ENCODE peak calls at places on chromosomes 6 and 20, in four cellular contexts. One of them, this sample, is unnamed.

GRCh38 chr6:44230034-44230675 is 6.8 kb downstream of the SLC29A1 start:
- DNase-seq in HepG2: no peak
- DNase-seq in K562: no peak
- DNase-seq in GM12878: no peak
- DNase-seq in this sample: no peak

GRCh38 chr20:64063389-64064144 is 569 bp downstream of the TCEA2 start:
- DNase-seq in K562: peak
- DNase-seq in GM12878: no peak
- DNase-seq in HepG2: no peak
- DNase-seq in this sample: no peak

GRCh38 chr6:93416575-93417420 is 2.6 kb downstream of the EPHA7 start:
- DNase-seq in K562: no peak
- DNase-seq in GM12878: no peak
- DNase-seq in HepG2: no peak
- DNase-seq in this sample: peak

GRCh38 chr6:88263591-88263990 is 97.4 kb upstream of the CNR1 start:
- DNase-seq in GM12878: no peak
- DNase-seq in K562: no peak
- DNase-seq in HepG2: no peak
- DNase-seq in this sample: no peak

GRCh38 chr20:59400666-59401065 is 100.3 kb downstream of the EDN3 start:
- DNase-seq in HepG2: no peak
- DNase-seq in GM12878: no peak
- DNase-seq in K562: no peak
- DNase-seq in this sample: no peak

GRCh38 chr20:3239026-3239866 is at the start of gene SLC4A11:
- DNase-seq in GM12878: no peak
- DNase-seq in K562: peak
- DNase-seq in HepG2: peak
- DNase-seq in this sample: peak

GRCh38 chr6:64294034-64294433 is 658.4 kb downstream of the PHF3 start:
- DNase-seq in HepG2: no peak
- DNase-seq in GM12878: no peak
- DNase-seq in K562: no peak
- DNase-seq in this sample: no peak

GRCh38 chr20:25372584-25373336 is 17.9 kb downstream of the ABHD12 start:
- DNase-seq in GM12878: no peak
- DNase-seq in K562: no peak
- DNase-seq in HepG2: no peak
- DNase-seq in this sample: no peak

GRCh38 chr6:53961679-53962370 is 149.4 kb upstream of the MLIP start:
- DNase-seq in K562: no peak
- DNase-seq in GM12878: no peak
- DNase-seq in HepG2: no peak
- DNase-seq in this sample: no peak

GRCh38 chr6:144346719-144347446 is 61.7 kb downstream of the UTRN start:
- DNase-seq in K562: no peak
- DNase-seq in HepG2: no peak
- DNase-seq in GM12878: no peak
- DNase-seq in this sample: no peak

GRCh38 chr6:155710704-155711103 is 255.1 kb upstream of the NOX3 start:
- DNase-seq in HepG2: no peak
- DNase-seq in GM12878: no peak
- DNase-seq in K562: no peak
- DNase-seq in this sample: no peak

GRCh38 chr6:111975501-111975900 is 78.4 kb upstream of the CCN6 start:
- DNase-seq in K562: no peak
- DNase-seq in GM12878: no peak
- DNase-seq in HepG2: no peak
- DNase-seq in this sample: no peak
- TF ChIP-seq BHLHE40 in K562: no peak
- TF ChIP-seq BHLHE40 in GM12878: no peak
- TF ChIP-seq BHLHE40 in HepG2: no peak
- TF ChIP-seq BHLHE40 in this sample: no peak

DNA sequence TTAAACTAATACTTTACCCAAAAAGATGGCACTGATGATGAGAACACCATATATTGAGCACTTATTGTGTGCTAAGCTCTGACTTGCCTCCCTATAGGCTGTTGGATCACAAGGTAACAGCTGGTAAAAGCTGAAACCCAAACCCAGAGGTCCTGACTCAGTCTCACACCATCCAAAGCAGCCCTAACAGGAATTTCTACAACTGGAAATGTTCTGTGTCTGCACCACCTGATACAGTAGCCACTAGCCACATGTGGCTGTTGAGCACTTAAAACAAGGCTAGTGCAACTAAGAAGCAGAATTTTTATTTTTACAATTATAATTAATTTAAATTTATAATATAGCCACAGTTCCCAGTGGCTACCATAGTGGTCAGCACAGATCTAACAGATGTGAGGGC is 15.6 kb upstream of the MATN4 start:
- DNase-seq in HepG2: no peak
- DNase-seq in K562: no peak
- DNase-seq in GM12878: no peak
- DNase-seq in this sample: no peak
- TF ChIP-seq FOXM1 in HepG2: no peak
- TF ChIP-seq FOXM1 in K562: no peak
- TF ChIP-seq FOXM1 in GM12878: no peak
- TF ChIP-seq FOXM1 in this sample: no peak

GRCh38 chr20:61725966-61726365 is 339.7 kb downstream of the TAF4 start:
- DNase-seq in K562: no peak
- DNase-seq in HepG2: no peak
- DNase-seq in GM12878: no peak
- DNase-seq in this sample: no peak
- TF ChIP-seq BHLHE40 in K562: no peak
- TF ChIP-seq BHLHE40 in HepG2: no peak
- TF ChIP-seq BHLHE40 in GM12878: no peak
- TF ChIP-seq BHLHE40 in this sample: no peak

GRCh38 chr6:91659881-91660280 is 1073.0 kb upstream of the MAP3K7 start:
- DNase-seq in GM12878: no peak
- DNase-seq in K562: no peak
- DNase-seq in HepG2: no peak
- DNase-seq in this sample: no peak
- TF ChIP-seq FOXM1 in GM12878: no peak
- TF ChIP-seq FOXM1 in K562: no peak
- TF ChIP-seq FOXM1 in HepG2: no peak
- TF ChIP-seq FOXM1 in this sample: no peak

GRCh38 chr6:112879920-112880413 is 532.8 kb downstream of the RFPL4B start:
- DNase-seq in HepG2: peak
- DNase-seq in K562: peak
- DNase-seq in GM12878: no peak
- DNase-seq in this sample: no peak
- TF ChIP-seq BHLHE40 in HepG2: no peak
- TF ChIP-seq BHLHE40 in K562: no peak
- TF ChIP-seq BHLHE40 in GM12878: no peak
- TF ChIP-seq BHLHE40 in this sample: no peak

GRCh38 chr6:106143582-106144139 is 57.5 kb downstream of the PRDM1 start:
- DNase-seq in GM12878: no peak
- DNase-seq in K562: no peak
- DNase-seq in HepG2: no peak
- DNase-seq in this sample: no peak
- TF ChIP-seq FOXM1 in GM12878: no peak
- TF ChIP-seq FOXM1 in K562: no peak
- TF ChIP-seq FOXM1 in HepG2: no peak
- TF ChIP-seq FOXM1 in this sample: no peak

DNA sequence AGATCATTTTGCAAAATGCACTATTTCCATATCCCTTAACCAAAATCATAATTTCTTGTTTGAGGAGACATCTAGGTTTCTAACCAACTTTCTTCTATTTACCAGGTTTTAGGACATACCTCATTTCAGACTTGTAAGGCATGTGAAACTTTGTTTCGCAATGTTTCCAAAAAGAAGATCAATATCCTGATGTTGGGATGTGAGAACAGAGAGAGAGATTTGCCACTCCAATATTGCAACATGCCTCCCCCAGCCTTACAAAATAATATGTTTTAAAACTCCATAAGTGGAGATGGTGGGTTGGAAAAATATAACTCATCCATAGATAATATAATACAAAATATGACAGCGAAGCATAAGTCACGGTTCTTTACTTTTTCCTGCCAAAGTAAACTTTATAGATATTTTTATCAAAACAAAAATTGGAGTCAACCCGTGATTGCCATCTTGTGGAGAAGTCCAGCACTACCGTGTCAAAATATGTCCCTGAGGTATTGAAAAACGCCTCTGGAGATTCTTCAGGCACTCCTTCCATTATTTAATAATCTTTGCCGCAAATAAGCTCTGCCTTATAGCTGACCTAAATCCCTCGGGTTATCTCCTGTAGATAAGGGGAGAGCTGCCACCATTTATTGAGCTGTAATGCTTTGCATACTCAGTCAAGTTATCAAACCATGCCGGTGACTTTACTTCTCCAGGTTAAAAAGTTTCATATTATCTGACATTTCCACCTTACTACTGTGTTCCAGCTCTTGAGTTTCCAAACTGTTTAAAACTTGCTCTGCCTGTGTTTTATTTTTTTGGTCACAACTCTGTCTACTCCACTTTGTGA is 534.2 kb downstream of the HACE1 start:
- DNase-seq in K562: peak
- DNase-seq in HepG2: no peak
- DNase-seq in GM12878: no peak
- DNase-seq in this sample: peak
- TF ChIP-seq BHLHE40 in K562: no peak
- TF ChIP-seq BHLHE40 in HepG2: no peak
- TF ChIP-seq BHLHE40 in GM12878: no peak
- TF ChIP-seq BHLHE40 in this sample: no peak

GRCh38 chr20:21609981-21610380 is 95.5 kb upstream of the PAX1 start:
- DNase-seq in GM12878: no peak
- DNase-seq in K562: no peak
- DNase-seq in HepG2: no peak
- DNase-seq in this sample: no peak
- TF ChIP-seq FOXM1 in GM12878: no peak
- TF ChIP-seq FOXM1 in K562: no peak
- TF ChIP-seq FOXM1 in HepG2: no peak
- TF ChIP-seq FOXM1 in this sample: no peak

DNA sequence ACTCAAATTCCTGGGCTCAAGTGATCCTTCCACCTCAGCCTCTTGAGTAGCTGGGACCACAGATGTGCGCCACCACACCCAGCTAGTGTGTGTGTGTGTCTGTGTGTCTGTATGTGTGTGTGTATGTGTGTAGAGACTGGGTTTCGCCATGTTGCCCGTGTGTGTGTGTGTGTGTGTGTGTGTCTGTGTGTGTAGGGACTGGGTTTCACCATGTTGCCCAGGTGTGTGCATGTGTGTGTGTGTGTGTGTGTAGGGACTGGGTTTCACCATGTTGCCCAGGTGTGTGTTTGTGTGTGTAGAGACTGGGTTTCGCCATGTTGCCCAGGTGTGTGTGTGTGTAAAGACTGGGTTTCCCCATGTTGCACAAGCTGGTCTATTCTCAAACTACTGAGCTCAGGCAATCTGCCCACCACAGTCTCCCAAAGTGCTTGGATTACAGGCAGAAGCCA is 28.3 kb downstream of the CDK5RAP1 start:
- DNase-seq in HepG2: peak
- DNase-seq in GM12878: no peak
- DNase-seq in K562: no peak
- DNase-seq in this sample: no peak
- TF ChIP-seq BHLHE40 in HepG2: no peak
- TF ChIP-seq BHLHE40 in GM12878: no peak
- TF ChIP-seq BHLHE40 in K562: no peak
- TF ChIP-seq BHLHE40 in this sample: no peak

DNA sequence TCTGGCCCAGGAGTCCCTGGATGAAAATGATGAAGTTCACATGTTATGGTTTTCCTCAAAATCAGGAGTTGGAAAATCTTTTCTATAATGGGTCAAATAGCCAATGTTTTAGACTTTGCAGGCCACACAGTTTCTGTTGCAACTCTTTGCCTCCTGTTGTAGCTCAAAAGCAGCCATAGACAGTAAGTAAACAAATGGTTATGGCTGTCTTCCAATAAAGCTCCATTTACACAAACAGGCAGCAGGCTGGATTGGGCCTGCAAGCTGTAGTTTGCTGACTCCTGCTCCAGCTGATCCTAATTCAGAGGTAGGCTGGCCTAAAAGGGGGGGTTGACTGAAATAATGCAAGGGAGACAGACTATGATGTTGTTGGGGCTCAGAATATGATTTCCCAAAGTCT is 33.0 kb downstream of the METTL24 start:
- DNase-seq in GM12878: no peak
- DNase-seq in K562: no peak
- DNase-seq in HepG2: peak
- DNase-seq in this sample: no peak
- TF ChIP-seq FOXM1 in GM12878: no peak
- TF ChIP-seq FOXM1 in K562: no peak
- TF ChIP-seq FOXM1 in HepG2: no peak
- TF ChIP-seq FOXM1 in this sample: no peak

This sample was measured in HEK293T.